ENCODE peak calls at places on chromosomes 7 and 10, in ten cellular contexts. M is HL-60, T is astrocyte of the spinal cord, B is A549, P is HFF-Myc, V is IMR-90, E is GM06990, L is body of pancreas, Y is AG04449, G is left ventricle myocardium inferior. N is an unnamed sample.

GRCh38 chr10:13859979-13860619 is 273.3 kb downstream of the PRPF18 start:
- DNase-seq in L (no peak), E (no peak), Y (no peak), T (no peak), M (no peak), G (no peak), P (no peak), V (no peak), B (no peak), N (no peak)

GRCh38 chr10:124142296-124142853 is 49.0 kb upstream of the CHST15 start:
- DNase-seq in B (no peak), L (no peak), T (no peak), V (no peak), P (no peak), Y (no peak), M (no peak), G (no peak), E (no peak), N (no peak)

GRCh38 chr10:14184841-14185500 is 145.8 kb downstream of the FRMD4A start:
- DNase-seq in B (no peak), L (no peak), Y (no peak), M (no peak), V (peak), P (no peak), E (peak), G (no peak), T (peak), N (no peak)

GRCh38 chr7:151801782-151802468 is 75.0 kb downstream of the PRKAG2 start:
- DNase-seq in G (no peak), Y (no peak), P (no peak), B (no peak), T (no peak), M (no peak), L (peak), E (no peak), V (no peak), N (no peak)

GRCh38 chr10:89086801-89087513 is 96.4 kb downstream of the FAS start:
- DNase-seq in V (peak), M (peak), G (peak), B (peak), E (no peak), P (peak), T (peak), Y (peak), L (peak), N (no peak)

GRCh38 chr7:22357311-22358175 is 589 bp upstream of the RAPGEF5 start:
- DNase-seq in E (no peak), P (no peak), M (no peak), G (no peak), Y (no peak), B (peak), L (peak), V (peak), T (peak), N (no peak)

GRCh38 chr7:129828989-129829676 is 123.6 kb downstream of the UBE2H start:
- DNase-seq in B (no peak), M (peak), V (no peak), G (no peak), Y (no peak), T (no peak), E (no peak), L (no peak), P (no peak), N (no peak)

GRCh38 chr7:1883031-1883761 is 213.1 kb downstream of the ELFN1 start:
- DNase-seq in V (peak), M (peak), E (no peak), Y (peak), G (no peak), P (peak), L (no peak), T (peak), B (peak), N (peak)

GRCh38 chr7:44291066-44291732 is 34.2 kb downstream of the CAMK2B start:
- DNase-seq in E (no peak), M (peak), T (peak), L (peak), V (peak), B (no peak), Y (no peak), G (peak), P (no peak), N (no peak)

GRCh38 chr7:70432567-70433001 is 699.4 kb upstream of the GALNT17 start:
- DNase-seq in B (no peak), M (no peak), T (no peak), G (no peak), P (no peak), V (no peak), E (no peak), L (no peak), Y (no peak), N (no peak)

GRCh38 chr10:94858022-94858421 is 80.4 kb upstream of the CYP2C9 start:
- DNase-seq in B (no peak), E (no peak), P (no peak), L (no peak), G (no peak), V (no peak), Y (no peak), T (no peak), M (no peak), N (no peak)

GRCh38 chr7:78863248-78863647 is 590.2 kb downstream of the MAGI2 start:
- DNase-seq in E (no peak), P (no peak), V (peak), M (no peak), B (no peak), Y (no peak), T (no peak), L (no peak), G (no peak), N (no peak)

GRCh38 chr7:92303761-92304160 is 58.0 kb downstream of the ANKIB1 start:
- DNase-seq in T (no peak), P (no peak), G (no peak), L (no peak), Y (no peak), B (no peak), M (no peak), V (no peak), E (no peak), N (no peak)

GRCh38 chr7:129831424-129832058 is 121.2 kb downstream of the UBE2H start:
- DNase-seq in E (no peak), B (peak), P (no peak), G (no peak), L (no peak), V (peak), Y (peak), T (peak), M (no peak), N (peak)

GRCh38 chr7:12064716-12065115 is 146.4 kb upstream of the TMEM106B start:
- DNase-seq in G (no peak), B (no peak), L (no peak), E (no peak), M (no peak), Y (no peak), T (no peak), P (no peak), V (no peak), N (peak)

GRCh38 chr7:144384555-144385245 is 18.8 kb downstream of the NOBOX start:
- DNase-seq in E (peak), G (no peak), T (peak), Y (no peak), L (no peak), M (no peak), P (no peak), V (no peak), B (peak), N (peak)

GRCh38 chr7:55575098-55575497 is 2.8 kb upstream of the VOPP1 start:
- DNase-seq in B (no peak), T (no peak), Y (no peak), P (no peak), L (no peak), E (no peak), G (no peak), M (no peak), V (no peak), N (no peak)

GRCh38 chr7:81769891-81770818 is at the start of gene HGF:
- DNase-seq in G (peak), Y (no peak), L (peak), E (no peak), M (peak), V (peak), T (peak), B (no peak), P (peak), N (no peak)
- TF ChIP-seq CTCF in G (no peak), Y (peak), L (no peak), E (no peak), M (no peak), V (peak), T (peak), B (no peak), P (peak), N (peak)

DNA sequence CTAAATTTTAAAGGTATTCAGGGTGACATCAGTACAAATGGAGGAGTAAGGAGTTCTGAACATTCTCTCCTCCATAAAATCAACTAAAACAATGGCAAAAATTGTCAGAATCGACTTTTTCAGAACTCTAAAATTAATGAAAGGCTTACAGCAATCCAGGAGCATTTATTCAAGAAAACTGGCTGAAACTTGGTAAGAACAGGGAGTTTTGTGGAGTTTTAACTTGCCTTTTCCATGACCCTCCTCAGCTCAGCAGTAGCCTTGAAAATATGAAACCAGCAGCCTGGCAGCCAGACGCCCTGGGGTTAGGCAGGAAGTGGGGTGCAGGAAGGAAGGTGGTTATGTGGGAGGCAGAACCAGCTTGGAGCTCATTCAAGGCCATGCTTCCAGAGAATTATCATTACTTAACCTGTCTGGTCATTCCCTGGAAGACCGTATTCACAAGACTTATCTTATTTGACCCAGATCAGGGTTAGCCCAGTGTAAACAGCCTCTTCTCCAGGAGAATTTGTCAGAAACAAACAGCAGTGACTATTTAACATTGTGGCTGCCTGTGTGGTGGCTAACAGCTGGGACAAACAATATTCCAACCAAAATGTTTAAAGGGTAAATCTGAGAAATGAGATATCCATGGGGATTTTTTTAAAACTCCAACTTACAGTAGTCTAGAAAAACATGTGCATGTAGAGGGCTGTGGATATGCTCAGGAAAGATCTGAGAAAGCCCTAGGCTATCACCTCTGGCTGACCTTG is 75.7 kb upstream of the MACROH2A2 start:
- DNase-seq in E (no peak), V (no peak), G (no peak), T (no peak), B (no peak), L (no peak), M (no peak), Y (no peak), P (no peak), N (no peak)
- H3K4me3 ChIP-seq in E (no peak), V (no peak), G (no peak), T (no peak), B (no peak), L (no peak), M (no peak), Y (no peak), P (no peak), N (no peak)

GRCh38 chr10:6445671-6446278 is 134.3 kb downstream of the PRKCQ start:
- DNase-seq in T (peak), B (peak), M (peak), P (no peak), G (peak), L (peak), E (no peak), V (peak), Y (no peak), N (no peak)
- TF ChIP-seq CTCF in T (peak), B (peak), M (peak), P (peak), G (peak), L (peak), E (peak), V (peak), Y (peak), N (peak)

DNA sequence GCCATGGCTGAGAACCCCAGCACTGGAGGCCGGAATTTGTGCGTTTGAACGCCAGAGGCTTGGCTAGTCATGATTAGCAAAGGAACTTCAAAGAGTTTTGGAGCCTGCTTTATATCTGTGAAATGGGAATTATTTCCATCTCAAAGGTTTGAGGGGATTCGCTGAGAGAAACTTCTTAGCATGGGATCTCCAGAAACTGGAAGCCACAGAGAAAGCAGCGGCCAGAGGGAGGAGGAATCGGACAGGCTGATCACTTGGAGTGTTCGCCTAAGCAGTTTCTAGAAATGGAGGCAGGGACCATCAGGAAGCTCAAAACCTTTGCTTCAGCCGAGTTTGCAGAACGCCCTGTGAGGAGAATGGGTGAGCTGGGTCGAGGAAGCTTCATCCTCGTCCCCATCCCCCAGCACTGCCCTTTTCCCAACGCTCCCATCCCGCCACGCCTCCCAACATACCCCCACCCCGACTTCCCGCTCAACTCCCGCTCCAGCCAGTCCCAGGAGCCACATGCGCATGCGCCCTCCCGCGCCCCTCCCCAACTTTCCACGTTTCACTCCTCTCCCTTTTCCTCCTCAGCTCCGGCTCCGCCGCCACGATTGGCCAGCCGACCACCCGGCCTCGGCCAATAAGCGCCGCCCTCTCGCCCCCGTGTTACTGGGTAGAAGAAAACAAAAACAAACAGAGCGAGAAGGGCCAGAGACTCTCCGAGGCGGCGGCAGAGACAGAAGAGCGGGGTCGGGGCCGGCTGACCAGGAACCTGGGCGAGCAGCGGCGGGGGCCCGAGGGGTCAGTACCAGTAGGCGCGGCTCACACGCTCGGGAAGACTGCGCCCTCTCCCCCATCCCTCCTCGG is at the start of gene PDCD4:
- DNase-seq in Y (peak), G (peak), E (peak), V (peak), L (peak), M (peak), B (peak), P (peak), T (peak), N (peak)
- H3K4me3 ChIP-seq in Y (peak), G (peak), E (peak), V (peak), L (peak), M (peak), B (peak), P (peak), T (peak), N (peak)